ENCODE peak calls at places on chromosomes 6 and 20, in ten cellular contexts. U, T, Z, K, H, O, Q, I, J and G are unnamed samples.

GRCh38 chr20:51650685-51651134 is 108.2 kb upstream of the NFATC2 start:
- DNase-seq in U (peak; percentile 83), Q (no peak), T (no peak), Z (no peak), J (no peak), K (no peak), H (no peak), O (no peak), I (peak; percentile 66), G (peak; percentile 79)

GRCh38 chr6:36827261-36828079 is 11.8 kb downstream of the CPNE5 start:
- DNase-seq in O (no peak), K (no peak), Q (no peak), H (no peak), I (peak; percentile 92), T (no peak), U (peak; percentile 95), J (no peak), Z (peak; percentile 83), G (peak; percentile 71)

GRCh38 chr6:48111143-48111506 is at the start of gene PTCHD4:
- DNase-seq in Z (peak; percentile 64), O (no peak), K (no peak), J (no peak), T (no peak), U (peak; percentile 59), H (no peak), Q (no peak), I (peak; percentile 50), G (no peak)

GRCh38 chr6:168037856-168038255 is 40.4 kb downstream of the KIF25 start:
- DNase-seq in J (no peak), O (no peak), U (no peak), I (no peak), K (no peak), H (no peak), Q (peak; percentile 67), Z (no peak), T (no peak), G (no peak)

GRCh38 chr20:50632701-50633100 is 58.6 kb downstream of the RIPOR3 start:
- DNase-seq in U (no peak), T (no peak), K (no peak), I (no peak), J (no peak), H (no peak), Z (no peak), Q (no peak), O (no peak), G (no peak)

GRCh38 chr6:104957301-104958177 is 632 bp downstream of the LIN28B start:
- DNase-seq in Q (no peak), Z (no peak), U (no peak), K (no peak), J (no peak), H (no peak), I (no peak), T (no peak), O (peak; percentile 41), G (no peak)

GRCh38 chr6:38646166-38646565 is 6.4 kb upstream of the BTBD9 start:
- DNase-seq in J (no peak), K (no peak), Z (no peak), Q (no peak), T (no peak), H (no peak), O (no peak), U (no peak), I (no peak), G (no peak)

GRCh38 chr6:89411019-89411268 is 1.1 kb downstream of the RRAGD start:
- DNase-seq in Q (no peak), O (no peak), K (no peak), Z (peak; percentile 10), I (no peak), T (no peak), H (no peak), U (no peak), J (no peak), G (no peak)

GRCh38 chr6:1135726-1136414 is 176.0 kb upstream of the FOXQ1 start:
- DNase-seq in Z (no peak), K (no peak), I (no peak), T (no peak), Q (no peak), O (no peak), U (no peak), J (no peak), H (no peak), G (no peak)

GRCh38 chr6:90720404-90720803 is 133.5 kb upstream of the MAP3K7 start:
- DNase-seq in O (no peak), Z (no peak), Q (no peak), K (no peak), I (no peak), U (no peak), T (no peak), H (no peak), J (no peak), G (no peak)

GRCh38 chr20:645318-646106 is 7.5 kb downstream of the SRXN1 start:
- DNase-seq in U (peak; percentile 69), T (peak; percentile 76), K (peak; percentile 81), Q (no peak), Z (peak; percentile 79), I (peak; percentile 76), H (peak; percentile 42), O (peak; percentile 77), J (peak; percentile 51), G (no peak)

DNA sequence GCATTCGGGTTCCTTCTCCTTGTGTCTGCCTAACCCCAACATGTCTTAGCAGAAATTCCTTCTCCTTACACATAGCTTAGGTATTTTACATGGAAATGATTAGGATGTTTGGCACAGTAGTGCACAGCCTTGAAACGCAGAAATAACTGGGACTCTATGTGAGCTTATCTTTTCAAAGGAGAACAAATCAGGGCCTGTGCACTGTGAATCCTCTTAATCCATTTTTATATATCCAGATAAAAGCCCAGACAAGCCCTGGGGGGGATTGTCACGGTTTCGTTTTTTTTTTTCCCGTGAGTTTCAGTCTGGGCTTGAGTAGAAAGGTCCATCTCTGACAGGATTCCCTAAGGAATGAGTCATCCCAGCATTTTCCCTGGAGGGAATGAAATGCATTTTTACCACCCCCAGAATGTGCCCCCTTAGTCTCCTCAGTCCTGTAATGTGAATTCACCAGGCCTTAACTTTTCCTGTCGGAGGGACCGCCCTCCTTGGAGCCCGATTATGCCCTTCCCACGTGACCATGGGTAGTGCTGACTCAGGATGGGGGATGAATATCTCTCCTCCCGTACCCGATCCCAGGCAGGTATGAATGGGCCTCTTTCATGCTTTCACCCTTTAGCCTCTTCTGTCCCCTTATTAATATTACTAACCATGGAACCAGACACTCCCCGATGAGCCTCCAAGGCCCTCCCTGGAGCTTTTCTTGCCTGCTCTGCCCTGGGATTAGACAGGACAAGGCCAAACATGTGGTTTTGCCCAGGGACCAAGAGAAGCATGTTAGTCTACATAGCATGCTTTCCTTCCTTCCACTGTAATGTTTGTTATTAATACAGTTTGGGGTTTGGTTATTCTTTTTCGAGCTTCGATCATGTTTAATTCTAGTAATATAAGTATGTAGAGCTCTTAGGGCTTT is 23.9 kb upstream of the NAA20 start:
- DNase-seq in T (no peak), I (peak; percentile 88), K (no peak), O (no peak), Z (peak; percentile 79), U (peak; percentile 91), H (no peak), Q (no peak), J (peak; percentile 34), G (peak; percentile 72)
- H3K4me3 ChIP-seq in T (no peak overlapping the region), I (peak overlapping the region; percentile 11), K (no peak overlapping the region), O (no peak overlapping the region), Z (peak overlapping the region; percentile 46), U (peak overlapping the region; percentile 13), H (no peak overlapping the region), Q (no peak overlapping the region), J (no peak overlapping the region), G (no peak overlapping the region)

GRCh38 chr6:55174211-55175013 is at the start of gene HCRTR2:
- DNase-seq in O (peak; percentile 17), Q (no peak), K (no peak), H (no peak), U (no peak), T (peak; percentile 28), J (no peak), I (no peak), Z (no peak), G (no peak)
- H3K4me3 ChIP-seq in O (peak within 1 kb of the TSS; percentile 1), Q (no peak within 1 kb of the TSS), K (no peak within 1 kb of the TSS), H (no peak within 1 kb of the TSS), U (no peak within 1 kb of the TSS), T (no peak within 1 kb of the TSS), J (no peak within 1 kb of the TSS), I (no peak within 1 kb of the TSS), Z (no peak within 1 kb of the TSS), G (peak within 1 kb of the TSS; percentile 21)

GRCh38 chr20:57395111-57395959 is 4.1 kb downstream of the RBM38 start:
- DNase-seq in O (peak; percentile 40), H (no peak), T (peak; percentile 56), K (peak; percentile 33), Z (peak; percentile 34), I (peak; percentile 73), J (no peak), Q (no peak), U (peak; percentile 68), G (peak; percentile 38)
- H3K4me3 ChIP-seq in O (peak overlapping the region; percentile 100), H (no peak overlapping the region), T (no peak overlapping the region), K (no peak overlapping the region), Z (no peak overlapping the region), I (no peak overlapping the region), J (no peak overlapping the region), Q (no peak overlapping the region), U (no peak overlapping the region), G (no peak overlapping the region)

GRCh38 chr6:65900928-65901327 is 193.9 kb upstream of the EYS start:
- DNase-seq in K (no peak), Z (no peak), T (no peak), H (no peak), O (no peak), I (no peak), U (no peak), J (no peak), Q (no peak), G (no peak)

DNA sequence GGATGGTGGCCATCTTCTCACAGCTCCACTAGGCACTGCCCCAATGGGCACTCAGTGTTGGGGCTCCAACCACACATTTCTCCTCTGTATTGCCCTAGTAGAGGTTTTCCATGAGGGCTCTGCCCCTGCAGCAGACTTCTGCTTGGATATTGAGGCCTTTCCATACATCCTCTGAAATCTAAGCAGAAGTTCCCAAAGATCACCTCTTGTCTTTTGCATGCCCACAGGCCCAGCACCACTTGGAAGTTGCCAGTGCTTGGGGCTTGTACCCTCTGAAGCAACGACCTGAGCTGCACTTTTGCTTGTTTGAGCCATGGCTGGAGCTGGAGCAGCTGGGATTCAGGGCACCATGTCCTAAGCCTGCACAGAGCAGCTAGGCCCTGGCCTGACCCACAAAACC is 189.1 kb upstream of the EYS start:
- DNase-seq in K (no peak), J (no peak), Q (no peak), U (no peak), H (no peak), I (no peak), O (no peak), Z (no peak), T (no peak), G (no peak)
- H3K4me3 ChIP-seq in K (no peak overlapping the region), J (no peak overlapping the region), Q (no peak overlapping the region), U (no peak overlapping the region), H (no peak overlapping the region), I (no peak overlapping the region), O (no peak overlapping the region), Z (no peak overlapping the region), T (no peak overlapping the region), G (no peak overlapping the region)

GRCh38 chr6:31355540-31355988 is 1.4 kb downstream of the HLA-B start:
- DNase-seq in K (no peak), Q (no peak), H (no peak), J (no peak), U (no peak), O (no peak), T (no peak), Z (no peak), I (no peak), G (no peak)
- H3K4me3 ChIP-seq in K (peak overlapping the region; percentile 5), Q (no peak overlapping the region), H (peak overlapping the region; percentile 92), J (peak overlapping the region; percentile 95), U (peak overlapping the region; percentile 68), O (no peak overlapping the region), T (peak overlapping the region; percentile 18), Z (no peak overlapping the region), I (peak overlapping the region; percentile 75), G (no peak overlapping the region)